ENCODE peak calls at places on chromosomes 1 and 21, in four cellular contexts. W is fibroblast of gingiva, B is germinal center, J is Caco-2. F is an unnamed sample.

GRCh38 chr21:29697555-29698193 is 242.1 kb downstream of the GRIK1 start:
- DNase-seq in W (no peak), B (peak), J (no peak), F (no peak)

GRCh38 chr1:54285815-54286214 is 85.8 kb downstream of the MRPL37 start:
- DNase-seq in W (no peak), B (no peak), J (no peak), F (no peak)

GRCh38 chr1:18926315-18927081 is 24.1 kb upstream of the ALDH4A1 start:
- DNase-seq in W (peak), B (peak), J (no peak), F (no peak)

GRCh38 chr21:26707241-26707640 is 134.2 kb upstream of the CYYR1 start:
- DNase-seq in W (no peak), B (no peak), J (no peak), F (no peak)

GRCh38 chr21:44368711-44369446 is 15.5 kb downstream of the TRPM2 start:
- DNase-seq in W (no peak), B (no peak), J (peak), F (peak)

GRCh38 chr1:218498061-218498938 is 153.2 kb downstream of the TGFB2 start:
- DNase-seq in W (peak), B (no peak), J (no peak), F (no peak)

GRCh38 chr1:245606157-245606725 is 451.5 kb downstream of the KIF26B start:
- DNase-seq in W (no peak), B (no peak), J (no peak), F (no peak)

GRCh38 chr1:109426278-109427170 is at the start of gene PSMA5:
- DNase-seq in W (peak), B (peak), J (peak), F (peak)

GRCh38 chr1:29197590-29197924 is 15.9 kb upstream of the SRSF4 start:
- DNase-seq in W (peak), B (peak), J (peak), F (peak)

GRCh38 chr1:109499661-109500536 is 6.0 kb downstream of the CYB561D1 start:
- DNase-seq in W (peak), B (no peak), J (peak), F (peak)

GRCh38 chr1:68600049-68600661 is 103.3 kb upstream of the DEPDC1 start:
- DNase-seq in W (peak), B (no peak), J (peak), F (peak)

GRCh38 chr1:116554924-116555323 is 15.9 kb downstream of the CD58 start:
- DNase-seq in W (no peak), B (no peak), J (no peak), F (no peak)

GRCh38 chr1:226181996-226182714 is 4.4 kb downstream of the ACBD3 start:
- DNase-seq in W (peak), B (peak), J (peak), F (peak)

GRCh38 chr1:61680500-61680899 is 44.4 kb downstream of the TM2D1 start:
- DNase-seq in W (no peak), B (no peak), J (no peak), F (no peak)

GRCh38 chr1:237098517-237098916 is 56.5 kb downstream of the RYR2 start:
- DNase-seq in W (no peak), B (no peak), J (no peak), F (no peak)

GRCh38 chr21:44085491-44086321 is 21.5 kb upstream of the PWP2 start:
- DNase-seq in W (no peak), B (no peak), J (no peak), F (no peak)

GRCh38 chr1:21022279-21023040 is 154.2 kb downstream of the EIF4G3 start:
- DNase-seq in W (peak), B (peak), J (peak), F (no peak)

GRCh38 chr1:31736675-31737074 is 27.5 kb downstream of the ADGRB2 start:
- DNase-seq in W (no peak), B (no peak), J (no peak), F (no peak)

GRCh38 chr1:222073307-222073995 is 331.6 kb upstream of the DUSP10 start:
- DNase-seq in W (no peak), B (no peak), J (no peak), F (no peak)

GRCh38 chr21:15367061-15367626 is 302.3 kb upstream of the NRIP1 start:
- DNase-seq in W (no peak), B (no peak), J (no peak), F (peak)

GRCh38 chr1:206550446-206550845 is 43.1 kb downstream of the RASSF5 start:
- DNase-seq in W (no peak), B (no peak), J (no peak), F (no peak)

GRCh38 chr1:115412286-115412685 is 74.2 kb upstream of the NGF start:
- DNase-seq in W (no peak), B (no peak), J (no peak), F (no peak)